ENCODE peak calls at places on chromosomes 1 and 21, in six cellular contexts. X is neural progenitor cell, R is hepatocyte, J is OCI-LY7, M is GM23338, V is PC-9. B is an unnamed sample.

GRCh38 chr21:16551101-16551695 is 821.4 kb downstream of the USP25 start:
- DNase-seq in V (no peak), R (no peak), X (peak; percentile 44), J (no peak), M (peak; percentile 25), B (peak; percentile 49)

GRCh38 chr1:174775621-174776020 is 224.1 kb upstream of the CACYBP start:
- DNase-seq in V (no peak), X (no peak), J (no peak), M (no peak), R (no peak), B (no peak)

GRCh38 chr1:202148391-202148790 is 3.9 kb upstream of the ARL8A start:
- DNase-seq in M (no peak), R (no peak), V (no peak), X (no peak), J (no peak), B (no peak)

GRCh38 chr21:36783612-36784383 is 84.9 kb downstream of the SIM2 start:
- DNase-seq in V (peak; percentile 67), M (no peak), J (no peak), R (peak; percentile 71), X (no peak), B (peak; percentile 77)

GRCh38 chr1:225446298-225446941 is 18.6 kb upstream of the LBR start:
- DNase-seq in M (no peak), X (no peak), V (peak; percentile 55), R (no peak), J (no peak), B (no peak)

GRCh38 chr21:44258056-44258725 is 3.5 kb downstream of the DNMT3L start:
- DNase-seq in R (no peak), V (no peak), M (no peak), X (no peak), J (no peak), B (no peak)

GRCh38 chr1:50620680-50621329 is 197.6 kb upstream of the DMRTA2 start:
- DNase-seq in M (peak; percentile 82), R (peak; percentile 40), X (peak; percentile 11), J (peak; percentile 24), V (peak; percentile 95), B (peak; percentile 91)

GRCh38 chr1:20698195-20698910 is 19.5 kb downstream of the KIF17 start:
- DNase-seq in M (no peak), V (no peak), J (no peak), R (peak; percentile 41), X (no peak), B (peak; percentile 14)

GRCh38 chr1:29579821-29580425 is 343.6 kb downstream of the PTPRU start:
- DNase-seq in V (no peak), R (no peak), M (no peak), J (no peak), X (no peak), B (peak; percentile 65)

GRCh38 chr1:162678439-162678838 is 46.2 kb downstream of the DDR2 start:
- DNase-seq in J (no peak), R (peak; percentile 24), M (no peak), X (no peak), V (peak; percentile 44), B (peak; percentile 60)

GRCh38 chr1:157153743-157154142 is 15.5 kb upstream of the ETV3 start:
- DNase-seq in M (no peak), X (no peak), V (peak; percentile 6), J (no peak), R (no peak), B (no peak)

GRCh38 chr1:41582351-41582750 is 97.9 kb upstream of the EDN2 start:
- DNase-seq in J (no peak), X (no peak), R (no peak), V (no peak), M (no peak), B (no peak)

GRCh38 chr1:65948609-65949229 is 156.0 kb downstream of the PDE4B start:
- DNase-seq in M (no peak), J (no peak), X (no peak), V (no peak), R (peak; percentile 44), B (no peak)

GRCh38 chr1:217272385-217272784 is 358.5 kb downstream of the GPATCH2 start:
- DNase-seq in M (no peak), V (no peak), X (no peak), R (no peak), J (no peak), B (peak; percentile 23)

GRCh38 chr1:234408757-234409156 is 35.5 kb downstream of the COA6 start:
- DNase-seq in R (no peak), X (no peak), J (no peak), V (no peak), M (no peak), B (no peak)

GRCh38 chr1:55192093-55192492 is 23.1 kb downstream of the USP24 start:
- DNase-seq in X (no peak), M (no peak), V (no peak), R (no peak), J (no peak), B (no peak)

GRCh38 chr1:106954830-106955229 is 101.6 kb upstream of the PRMT6 start:
- DNase-seq in X (no peak), M (no peak), V (no peak), J (no peak), R (no peak), B (no peak)

GRCh38 chr21:33042812-33043211 is 17.1 kb downstream of the OLIG2 start:
- DNase-seq in X (no peak), M (no peak), V (no peak), R (no peak), J (no peak), B (peak; percentile 56)

GRCh38 chr1:180571832-180572636 is 13.3 kb downstream of the OVAAL start:
- DNase-seq in V (no peak), M (no peak), X (no peak), R (no peak), J (no peak), B (peak; percentile 79)

GRCh38 chr1:44819594-44820327 is 11.4 kb downstream of the BTBD19 start:
- DNase-seq in V (peak; percentile 84), R (peak; percentile 90), M (peak; percentile 94), J (peak; percentile 95), X (peak; percentile 93), B (peak; percentile 98)

GRCh38 chr1:160767417-160768294 is 28.3 kb upstream of the LY9 start:
- DNase-seq in V (no peak), R (no peak), X (no peak), M (no peak), J (no peak), B (peak; percentile 87)

GRCh38 chr21:45535341-45536081 is 6.7 kb downstream of the SLC19A1 start:
- DNase-seq in R (no peak), J (no peak), X (no peak), V (no peak), M (no peak), B (no peak)

GRCh38 chr1:212667223-212668139 is 32.2 kb downstream of the BATF3 start:
- DNase-seq in R (peak; percentile 64), M (peak; percentile 39), J (peak; percentile 35), X (no peak), V (peak; percentile 70), B (peak; percentile 71)

GRCh38 chr1:52659356-52659755 is 26.4 kb downstream of the SHISAL2A start:
- DNase-seq in R (no peak), J (no peak), X (no peak), M (no peak), V (peak; percentile 36), B (peak; percentile 86)

GRCh38 chr21:42423197-42423675 is 19.5 kb downstream of the UBASH3A start:
- DNase-seq in X (no peak), M (no peak), R (no peak), V (no peak), J (no peak), B (no peak)

GRCh38 chr1:28298438-28298837 is 30.4 kb upstream of the MED18 start:
- DNase-seq in J (no peak), X (no peak), M (no peak), R (no peak), V (no peak), B (no peak)

GRCh38 chr1:182197555-182197954 is 136.0 kb upstream of the ZNF648 start:
- DNase-seq in X (no peak), M (no peak), J (no peak), V (no peak), R (no peak), B (no peak)

GRCh38 chr1:6784560-6785317 is 515 bp upstream of the CAMTA1 start:
- DNase-seq in R (peak; percentile 100), V (peak; percentile 99), M (peak; percentile 100), X (peak; percentile 100), J (peak; percentile 100), B (peak; percentile 100)

GRCh38 chr1:6785318-6785712 is at the start of gene CAMTA1:
- DNase-seq in M (no peak), R (no peak), V (no peak), X (no peak), J (no peak), B (no peak)

GRCh38 chr1:6782151-6782550 is 3.1 kb upstream of the CAMTA1 start:
- DNase-seq in V (no peak), J (no peak), M (no peak), R (no peak), X (no peak), B (no peak)

GRCh38 chr1:6783956-6784559 is 1.2 kb upstream of the CAMTA1 start:
- DNase-seq in M (peak; percentile 56), J (peak; percentile 28), V (no peak), X (no peak), R (no peak), B (no peak)

DNA sequence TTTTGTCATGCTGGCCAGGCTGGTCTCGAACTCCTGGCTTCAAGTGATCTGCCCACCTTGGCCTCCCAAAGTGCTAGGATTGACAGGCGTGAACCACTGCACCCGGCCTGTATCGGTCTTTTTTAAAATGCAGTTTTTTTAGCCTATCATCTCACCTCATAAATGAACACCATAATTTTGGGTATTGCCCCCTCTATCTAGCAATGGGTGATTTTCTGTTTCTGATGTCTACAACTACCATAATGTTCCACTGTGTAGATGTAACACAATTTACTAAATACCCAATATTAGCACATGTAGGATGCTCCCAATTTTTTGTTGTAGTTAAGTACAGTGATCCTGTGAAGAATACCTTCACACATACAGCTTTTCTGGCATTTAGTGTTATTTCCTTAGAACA is 2.0 kb upstream of the CAMTA1 start:
- DNase-seq in X (no peak), R (no peak), V (no peak), J (peak; percentile 38), M (no peak), B (peak; percentile 8)
- H3K4me3 ChIP-seq in X (peak overlapping the region; percentile 83), R (no peak overlapping the region), V (peak overlapping the region; percentile 76), J (peak overlapping the region; percentile 96), M (peak overlapping the region; percentile 68), B (peak overlapping the region; percentile 86)

GRCh38 chr1:173682174-173682573 is 12.5 kb upstream of the ANKRD45 start:
- DNase-seq in V (no peak), M (no peak), J (no peak), X (no peak), R (no peak), B (no peak)
- H2AFZ ChIP-seq in V (peak overlapping the region; percentile 55), M (peak overlapping the region; percentile 12), J (no peak overlapping the region), X (peak overlapping the region; percentile 50), R (no peak overlapping the region), B (peak overlapping the region; percentile 52)

GRCh38 chr1:25099343-25099951 is 132.9 kb downstream of the SYF2 start:
- DNase-seq in X (no peak), M (no peak), J (peak; percentile 13), R (no peak), V (no peak), B (no peak)
- H4K20me1 ChIP-seq in X (no peaks in the 10 kb centered on the region), M (no peaks in the 10 kb centered on the region), J (no peaks in the 10 kb centered on the region), R (no peaks in the 10 kb centered on the region), V (no peaks in the 10 kb centered on the region), B (no peaks in the 10 kb centered on the region)

DNA sequence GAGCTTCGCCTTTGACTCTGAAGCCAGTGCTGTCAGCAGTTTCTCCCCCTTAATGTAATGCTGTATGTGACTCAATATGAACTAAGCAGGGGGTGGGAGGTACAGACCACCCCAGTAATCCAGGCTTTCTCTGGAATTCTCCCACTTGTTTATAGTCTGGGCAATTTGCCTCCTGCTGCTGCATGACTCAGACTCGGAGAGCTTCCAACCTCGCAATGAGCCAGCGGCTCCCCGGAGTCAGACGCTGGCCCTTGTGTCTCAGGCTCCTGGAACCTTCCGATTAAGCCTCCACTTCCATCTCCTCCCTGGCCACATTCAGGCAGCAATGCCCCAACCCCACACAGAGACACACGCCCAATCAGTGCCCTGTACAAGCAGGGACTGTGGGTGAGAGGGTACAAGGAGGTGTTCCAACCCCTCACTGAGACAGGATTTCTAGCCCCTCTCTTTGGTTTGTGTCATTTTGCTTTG is 471.7 kb upstream of the VAMP3 start:
- DNase-seq in M (peak; percentile 37), R (peak; percentile 89), V (peak; percentile 9), J (no peak), X (peak; percentile 55), B (peak; percentile 70)
- H3K4me3 ChIP-seq in M (no peak overlapping the region), R (no peak overlapping the region), V (no peak overlapping the region), J (no peak overlapping the region), X (no peak overlapping the region), B (no peak overlapping the region)

B was measured in mammary epithelial cell.